ENCODE peak calls at places on chromosomes 12 and 14, in nine cellular contexts. T, F, M, W, I, D, Z, S and Q are unnamed samples.

GRCh38 chr14:95308073-95308472 is 11.6 kb downstream of the CLMN start:
- DNase-seq in T (no peak), F (no peak), M (no peak), W (no peak), I (no peak), D (no peak), Z (no peak), S (no peak), Q (no peak)

GRCh38 chr14:65286443-65286842 is 126.1 kb upstream of the FUT8 start:
- DNase-seq in T (peak), F (peak), M (peak), W (no peak), I (no peak), D (no peak), Z (no peak), S (peak), Q (no peak)

GRCh38 chr12:120367252-120367923 is 1.6 kb downstream of the MSI1 start:
- DNase-seq in T (no peak), F (no peak), M (no peak), W (no peak), I (no peak), D (no peak), Z (no peak), S (no peak), Q (no peak)

GRCh38 chr14:98077176-98077575 is 1194.8 kb downstream of the BCL11B start:
- DNase-seq in T (no peak), F (no peak), M (no peak), W (no peak), I (no peak), D (no peak), Z (no peak), S (no peak), Q (no peak)

GRCh38 chr12:103952497-103952896 is 13.2 kb upstream of the TDG start:
- DNase-seq in T (no peak), F (no peak), M (no peak), W (no peak), I (no peak), D (no peak), Z (no peak), S (no peak), Q (no peak)

GRCh38 chr12:131950182-131950913 is 606 bp downstream of the EP400 start:
- DNase-seq in T (no peak), F (no peak), M (no peak), W (no peak), I (no peak), D (no peak), Z (no peak), S (no peak), Q (no peak)

GRCh38 chr12:68868043-68868790 is 60.2 kb downstream of the MDM2 start:
- DNase-seq in T (no peak), F (no peak), M (no peak), W (no peak), I (no peak), D (no peak), Z (no peak), S (no peak), Q (no peak)

GRCh38 chr14:23548351-23549318 is 2.9 kb downstream of the ZFHX2 start:
- DNase-seq in T (no peak), F (no peak), M (peak), W (no peak), I (no peak), D (peak), Z (no peak), S (no peak), Q (no peak)

GRCh38 chr12:116599285-116600122 is 40.3 kb downstream of the MAP1LC3B2 start:
- DNase-seq in T (peak), F (peak), M (peak), W (no peak), I (peak), D (peak), Z (peak), S (peak), Q (peak)

GRCh38 chr14:85475113-85475512 is 54.8 kb upstream of the FLRT2 start:
- DNase-seq in T (no peak), F (no peak), M (peak), W (no peak), I (no peak), D (no peak), Z (no peak), S (no peak), Q (peak)

GRCh38 chr12:31578632-31579031 is 12.3 kb downstream of the DENND5B start:
- DNase-seq in T (no peak), F (no peak), M (peak), W (no peak), I (no peak), D (peak), Z (no peak), S (no peak), Q (peak)

GRCh38 chr14:100576091-100577085 is 10.8 kb downstream of the BEGAIN start:
- DNase-seq in T (no peak), F (no peak), M (no peak), W (no peak), I (no peak), D (no peak), Z (peak), S (no peak), Q (no peak)

GRCh38 chr12:48001426-48002178 is 2.7 kb downstream of the COL2A1 start:
- DNase-seq in T (peak), F (peak), M (peak), W (no peak), I (no peak), D (no peak), Z (peak), S (peak), Q (peak)

GRCh38 chr14:99522934-99523660 is 41.9 kb downstream of the CCNK start:
- DNase-seq in T (no peak), F (no peak), M (no peak), W (no peak), I (no peak), D (peak), Z (no peak), S (no peak), Q (peak)

DNA sequence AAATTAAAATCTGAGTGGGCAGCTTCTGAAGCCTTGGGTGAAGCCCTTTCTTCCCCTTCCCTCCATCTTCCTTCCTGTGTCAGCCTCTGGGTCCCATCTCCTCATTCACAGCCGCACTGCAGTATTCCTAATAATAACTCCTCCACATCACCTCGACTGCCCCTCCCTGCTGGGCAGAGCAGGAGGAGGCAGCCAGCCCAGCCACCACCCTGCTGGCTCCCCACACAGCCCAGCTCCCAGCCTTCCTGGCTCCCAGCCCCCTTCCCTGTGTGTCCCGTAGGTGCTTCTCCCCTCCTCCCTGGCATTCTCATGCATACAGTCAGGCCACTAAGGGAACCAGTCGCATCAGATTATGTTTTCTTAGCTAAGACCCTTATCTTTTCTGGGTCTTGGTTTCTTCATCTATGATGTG is 3.7 kb downstream of the IFFO1 start:
- DNase-seq in T (no peak), F (no peak), M (peak), W (no peak), I (no peak), D (no peak), Z (no peak), S (no peak), Q (peak)
- H3K4me3 ChIP-seq in T (no peak), F (no peak), M (peak), W (no peak), I (no peak), D (no peak), Z (no peak), S (no peak), Q (peak)

GRCh38 chr14:66758031-66758613 is 250.2 kb downstream of the GPHN start:
- DNase-seq in T (no peak), F (peak), M (no peak), W (no peak), I (no peak), D (no peak), Z (no peak), S (no peak), Q (no peak)
- TF ChIP-seq CTCF in T (no peak), F (peak), M (no peak), W (no peak), I (no peak), D (no peak), Z (no peak), S (no peak), Q (no peak)

DNA sequence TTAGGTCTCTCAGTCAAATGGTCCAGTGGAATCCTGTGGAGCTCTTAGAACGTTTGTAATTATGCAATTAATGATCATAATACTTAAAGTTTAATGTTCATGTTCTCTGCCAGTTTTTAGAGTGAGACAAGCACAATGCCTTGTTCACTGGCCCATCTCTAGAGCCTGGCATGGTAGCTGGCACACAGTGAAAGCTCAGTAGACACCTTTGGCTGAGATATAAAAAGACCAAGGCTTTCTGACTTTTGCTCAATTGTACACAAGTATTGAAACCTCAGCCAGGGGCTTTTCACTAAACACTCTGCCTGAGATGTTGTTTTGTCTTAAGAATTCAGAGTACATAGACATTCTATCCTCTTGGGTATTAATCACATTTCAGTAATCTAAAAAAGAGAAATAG is 241.8 kb upstream of the ATP2B1 start:
- DNase-seq in T (no peak), F (no peak), M (no peak), W (no peak), I (no peak), D (no peak), Z (no peak), S (no peak), Q (no peak)
- H3K4me3 ChIP-seq in T (no peak), F (peak), M (no peak), W (no peak), I (no peak), D (no peak), Z (no peak), S (peak), Q (no peak)

DNA sequence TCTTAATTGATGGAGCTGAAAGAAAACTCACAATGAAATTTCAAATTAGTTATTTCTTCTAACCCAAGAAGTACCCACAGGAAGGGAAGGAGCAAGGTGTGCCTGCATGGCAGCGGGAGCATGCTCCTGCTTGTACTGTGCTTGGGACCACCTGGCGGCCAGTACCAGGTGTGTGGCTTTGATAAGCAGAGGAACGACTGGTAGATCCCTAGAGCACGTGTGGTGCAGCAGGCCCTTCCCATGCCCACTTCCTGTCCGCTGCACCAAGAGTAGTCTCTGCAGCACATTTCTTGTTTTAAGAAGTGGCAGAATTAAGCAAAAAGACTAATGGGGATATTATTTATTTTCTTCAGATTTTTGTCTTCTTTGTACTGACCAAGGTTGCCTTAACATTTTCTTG is 122.3 kb upstream of the ATF1 start:
- DNase-seq in T (no peak), F (no peak), M (no peak), W (no peak), I (no peak), D (no peak), Z (no peak), S (no peak), Q (no peak)
- TF ChIP-seq CTCF in T (no peak), F (no peak), M (no peak), W (no peak), I (no peak), D (no peak), Z (no peak), S (no peak), Q (no peak)

GRCh38 chr12:108594323-108594903 is 3.5 kb downstream of the TMEM119 start:
- DNase-seq in T (no peak), F (no peak), M (no peak), W (no peak), I (no peak), D (no peak), Z (no peak), S (no peak), Q (no peak)

GRCh38 chr12:108594960-108595710 is 2.7 kb downstream of the TMEM119 start:
- DNase-seq in T (no peak), F (no peak), M (no peak), W (no peak), I (no peak), D (no peak), Z (no peak), S (no peak), Q (no peak)

GRCh38 chr12:108597559-108598471 is at the start of gene TMEM119:
- DNase-seq in T (no peak), F (no peak), M (peak), W (no peak), I (no peak), D (peak), Z (no peak), S (no peak), Q (peak)

GRCh38 chr12:108596854-108597558 is 878 bp downstream of the TMEM119 start:
- DNase-seq in T (no peak), F (no peak), M (no peak), W (no peak), I (no peak), D (no peak), Z (no peak), S (no peak), Q (no peak)

DNA sequence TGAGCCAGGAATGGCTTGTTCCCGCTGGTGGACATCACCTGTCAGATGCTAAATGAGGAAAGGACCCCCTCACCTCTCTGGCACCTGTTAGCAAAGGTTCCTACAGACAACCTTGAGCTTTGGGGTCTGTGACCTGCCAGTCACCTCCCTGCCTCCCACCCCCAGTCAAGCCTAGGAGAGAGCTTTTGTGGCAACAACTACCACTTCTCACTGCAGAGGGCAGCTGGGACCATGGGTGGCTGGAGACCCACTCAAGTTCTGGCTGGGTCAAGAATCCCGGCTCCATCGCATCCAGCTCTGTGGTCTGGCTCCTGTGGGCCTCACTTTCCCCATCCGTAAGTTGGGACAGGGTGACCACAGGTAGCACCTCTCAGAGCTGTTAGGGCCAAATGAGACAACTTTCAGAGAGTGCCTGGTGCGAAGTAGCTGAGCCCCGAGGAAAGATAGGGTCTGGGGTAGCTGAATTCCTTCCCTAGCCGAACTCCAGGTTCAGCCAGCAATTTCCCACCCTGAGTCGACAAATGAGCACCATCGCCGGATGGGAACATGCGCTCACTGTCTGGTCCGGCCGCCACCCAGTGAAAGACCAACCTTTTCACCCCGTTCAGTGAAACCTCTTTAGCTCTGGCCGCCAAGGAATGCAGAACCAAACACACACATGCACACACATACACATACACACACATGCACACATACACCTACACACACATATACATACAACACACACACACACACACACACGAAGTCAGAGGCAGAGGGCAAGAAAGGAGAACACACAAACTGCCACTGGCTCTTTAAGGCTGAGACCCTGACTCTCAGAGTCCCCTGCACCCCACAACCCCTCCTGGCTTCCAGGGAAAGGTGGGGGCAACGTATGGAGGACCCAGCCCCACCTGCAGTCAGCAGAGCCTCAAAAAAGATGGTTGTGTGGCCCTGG is 1.9 kb downstream of the TMEM119 start:
- DNase-seq in T (no peak), F (no peak), M (no peak), W (no peak), I (no peak), D (no peak), Z (no peak), S (no peak), Q (no peak)
- H3K4me3 ChIP-seq in T (no peak), F (no peak), M (peak), W (no peak), I (no peak), D (no peak), Z (peak), S (no peak), Q (peak)

GRCh38 chr14:37924622-37925021 is 283.1 kb upstream of the SSTR1 start:
- DNase-seq in T (no peak), F (no peak), M (no peak), W (no peak), I (no peak), D (no peak), Z (no peak), S (no peak), Q (no peak)
- TF ChIP-seq CTCF in T (no peak), F (no peak), M (no peak), W (no peak), I (no peak), D (no peak), Z (no peak), S (no peak), Q (no peak)

GRCh38 chr14:72884386-72884785 is 9.5 kb downstream of the DPF3 start:
- DNase-seq in T (no peak), F (no peak), M (no peak), W (no peak), I (no peak), D (no peak), Z (no peak), S (no peak), Q (no peak)

GRCh38 chr14:72888202-72888601 is 5.7 kb downstream of the DPF3 start:
- DNase-seq in T (no peak), F (no peak), M (no peak), W (no peak), I (no peak), D (no peak), Z (no peak), S (no peak), Q (no peak)

GRCh38 chr14:72889366-72889765 is 4.5 kb downstream of the DPF3 start:
- DNase-seq in T (no peak), F (no peak), M (no peak), W (no peak), I (no peak), D (no peak), Z (no peak), S (no peak), Q (no peak)

GRCh38 chr14:72888636-72889201 is 5.2 kb downstream of the DPF3 start:
- DNase-seq in T (no peak), F (no peak), M (peak), W (no peak), I (no peak), D (peak), Z (no peak), S (no peak), Q (peak)

DNA sequence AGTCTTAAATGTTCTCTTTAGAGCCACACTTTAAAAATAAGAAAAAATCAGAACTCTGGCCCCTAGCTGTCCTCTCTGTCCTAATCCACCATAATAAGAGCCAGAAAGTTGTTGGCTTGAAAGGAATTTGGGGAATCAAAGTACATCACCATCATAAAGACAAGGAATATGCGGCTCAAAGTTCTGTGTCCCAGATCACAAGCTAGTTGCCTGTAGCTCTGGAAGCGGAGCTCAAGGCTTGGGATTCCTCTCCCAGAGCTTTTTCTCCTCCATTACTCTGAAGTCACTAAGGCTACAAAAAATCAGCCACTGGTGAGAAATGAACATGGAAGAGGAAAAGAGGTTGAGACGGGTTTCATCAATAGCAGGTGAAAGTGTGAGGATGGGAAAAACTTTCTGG is 6.4 kb downstream of the DPF3 start:
- DNase-seq in T (no peak), F (no peak), M (no peak), W (no peak), I (no peak), D (no peak), Z (no peak), S (no peak), Q (no peak)
- H3K4me3 ChIP-seq in T (no peak), F (no peak), M (no peak), W (no peak), I (no peak), D (no peak), Z (no peak), S (no peak), Q (no peak)

DNA sequence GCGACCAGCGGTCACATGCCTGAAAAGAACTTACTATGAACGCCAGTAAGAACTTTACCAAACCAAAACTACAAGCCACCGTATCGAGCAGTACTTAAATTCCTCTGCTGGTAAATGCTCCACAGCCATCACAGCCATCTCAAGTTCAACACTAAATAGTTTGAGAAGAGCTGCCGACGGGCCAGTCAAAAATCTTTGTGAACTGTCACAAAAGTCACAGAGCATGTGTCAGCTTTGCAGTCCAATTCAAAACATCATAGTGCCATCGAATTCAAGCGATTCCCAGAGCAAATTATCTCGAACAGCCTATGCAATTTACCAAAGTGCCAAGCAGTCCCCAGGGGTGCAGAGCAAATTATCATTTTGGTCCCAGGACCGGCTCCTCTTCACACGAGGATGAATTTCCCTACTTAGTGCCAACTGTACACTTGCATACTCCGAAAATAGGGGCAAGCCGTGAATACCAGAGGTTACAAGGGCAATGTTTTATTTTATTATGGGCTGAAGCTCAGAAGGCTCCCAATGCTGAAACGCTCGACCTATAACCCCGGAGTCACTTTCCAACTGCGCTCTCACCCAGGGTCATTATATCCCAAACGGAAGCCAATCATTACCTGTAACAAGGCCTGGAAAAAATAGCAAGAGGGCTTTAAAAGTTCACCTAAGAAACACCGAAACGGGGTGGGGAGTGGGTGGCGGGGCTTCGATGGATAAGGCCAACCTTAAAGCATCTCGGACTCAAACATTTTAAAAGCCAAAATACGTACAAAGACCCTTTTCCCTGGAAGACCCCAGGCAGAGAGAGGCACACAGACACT is 1.1 kb downstream of the LRP6 start:
- DNase-seq in T (no peak), F (peak), M (peak), W (no peak), I (no peak), D (peak), Z (no peak), S (no peak), Q (peak)
- TF ChIP-seq CTCF in T (no peak), F (no peak), M (no peak), W (no peak), I (no peak), D (no peak), Z (no peak), S (no peak), Q (no peak)

GRCh38 chr14:21023817-21024667 is 819 bp downstream of the NDRG2 start:
- DNase-seq in T (no peak), F (no peak), M (no peak), W (no peak), I (no peak), D (no peak), Z (no peak), S (no peak), Q (no peak)
- H3K4me3 ChIP-seq in T (peak), F (peak), M (peak), W (peak), I (peak), D (peak), Z (peak), S (peak), Q (peak)